ENCODE peak calls at places on chromosomes 11 and 22, in four cellular contexts. F is neural progenitor cell, T is tibial nerve, Q is left lung. P is an unnamed sample.
A peak's percentile ranks its signal among the peaks of the same experiment; 100 is the strongest.

GRCh38 chr22:24165673-24166072 is 15.6 kb upstream of the SUSD2 start:
- DNase-seq in F (no peak), T (no peak), Q (no peak), P (no peak)

GRCh38 chr11:91872216-91872615 is 352.4 kb upstream of the FAT3 start:
- DNase-seq in F (no peak), T (no peak), Q (no peak), P (no peak)

GRCh38 chr11:70727899-70728620 is 329.7 kb downstream of the CTTN start:
- DNase-seq in F (peak; percentile 40), T (no peak), Q (no peak), P (no peak)

GRCh38 chr11:47606731-47607130 is 12.5 kb upstream of the C1QTNF4 start:
- DNase-seq in F (no peak), T (no peak), Q (no peak), P (no peak)

GRCh38 chr11:15472405-15472799 is 357.7 kb downstream of the INSC start:
- DNase-seq in F (no peak), T (no peak), Q (no peak), P (no peak)

GRCh38 chr11:2390091-2390870 is 10.3 kb upstream of the TSSC4 start:
- DNase-seq in F (no peak), T (no peak), Q (peak; percentile 69), P (no peak)

GRCh38 chr11:82775736-82776346 is 42.2 kb upstream of the FAM181B start:
- DNase-seq in F (peak; percentile 59), T (no peak), Q (no peak), P (no peak)

GRCh38 chr11:3906166-3906565 is 50.7 kb downstream of the STIM1 start:
- DNase-seq in F (no peak), T (no peak), Q (no peak), P (no peak)

GRCh38 chr22:25120761-25121212 is 78.9 kb upstream of the CRYBB3 start:
- DNase-seq in F (peak; percentile 37), T (no peak), Q (no peak), P (peak; percentile 30)

GRCh38 chr22:19515654-19516377 is 8.4 kb downstream of the CLDN5 start:
- DNase-seq in F (no peak), T (no peak), Q (no peak), P (no peak)

GRCh38 chr22:23055448-23056179 is 14.7 kb upstream of the GNAZ start:
- DNase-seq in F (no peak), T (no peak), Q (no peak), P (no peak)

GRCh38 chr11:132080121-132080520 is 709.7 kb downstream of the NTM start:
- DNase-seq in F (no peak), T (no peak), Q (no peak), P (no peak)

GRCh38 chr11:69825037-69825834 is 6.0 kb upstream of the FGF3 start:
- DNase-seq in F (no peak), T (no peak), Q (no peak), P (no peak)

GRCh38 chr11:96119211-96119610 is 195.3 kb upstream of the MTMR2 start:
- DNase-seq in F (no peak), T (no peak), Q (no peak), P (no peak)

GRCh38 chr11:71103266-71103665 is 149.1 kb downstream of the SHANK2 start:
- DNase-seq in F (no peak), T (no peak), Q (no peak), P (no peak)

GRCh38 chr11:130511765-130512164 is 63.3 kb downstream of the ADAMTS15 start:
- DNase-seq in F (no peak), T (no peak), Q (no peak), P (no peak)

GRCh38 chr11:75554258-75555022 is 7.6 kb upstream of the SERPINH1 start:
- DNase-seq in F (peak; percentile 91), T (peak; percentile 66), Q (peak; percentile 89), P (peak; percentile 98)

GRCh38 chr11:134283461-134284230 is 7.5 kb downstream of the GLB1L3 start:
- DNase-seq in F (no peak), T (no peak), Q (no peak), P (no peak)

GRCh38 chr11:119198925-119199324 is 7.2 kb upstream of the CBL start:
- DNase-seq in F (no peak), T (no peak), Q (no peak), P (no peak)

GRCh38 chr11:128689946-128690745 is 3.7 kb upstream of the FLI1 start:
- DNase-seq in F (peak; percentile 54), T (no peak), Q (no peak), P (no peak)

GRCh38 chr11:107397357-107397756 is 60.3 kb downstream of the CWF19L2 start:
- DNase-seq in F (peak; percentile 42), T (no peak), Q (no peak), P (no peak)
- H3K4me1 ChIP-seq in F (peaks cover 9% of the 10 kb centered on the region), T (no peaks in the 10 kb centered on the region), Q (no peaks in the 10 kb centered on the region), P (no peaks in the 10 kb centered on the region)

GRCh38 chr11:32153747-32154146 is 62.9 kb downstream of the RCN1 start:
- DNase-seq in F (no peak), T (no peak), Q (no peak), P (no peak)

GRCh38 chr11:32152821-32153220 is 61.9 kb downstream of the RCN1 start:
- DNase-seq in F (no peak), T (no peak), Q (no peak), P (no peak)

GRCh38 chr11:32149748-32150147 is 58.9 kb downstream of the RCN1 start:
- DNase-seq in F (no peak), T (no peak), Q (no peak), P (no peak)

GRCh38 chr11:32151036-32151435 is 60.2 kb downstream of the RCN1 start:
- DNase-seq in F (no peak), T (no peak), Q (no peak), P (no peak)

DNA sequence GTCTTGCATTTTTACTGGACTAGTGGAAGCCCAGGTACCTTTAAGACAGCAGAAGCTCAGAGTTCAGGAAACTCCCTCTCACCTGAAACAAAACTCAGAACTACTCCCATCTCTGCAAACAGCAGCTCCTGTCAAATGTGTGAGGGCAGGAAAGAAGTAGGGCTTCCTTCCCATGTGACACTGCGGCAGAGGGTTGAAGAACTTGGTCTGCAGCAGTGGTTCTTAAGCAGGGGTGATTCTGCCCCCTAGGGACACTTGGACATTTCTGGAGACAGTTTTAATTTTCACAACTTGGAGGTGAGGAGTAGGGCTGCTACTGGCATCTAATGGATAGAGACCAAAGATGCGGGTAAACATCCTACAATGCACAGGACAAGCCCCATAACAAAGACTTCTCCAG is 63.4 kb downstream of the RCN1 start:
- DNase-seq in F (no peak), T (no peak), Q (no peak), P (no peak)
- TF ChIP-seq CTCF in F (peak; percentile 27), T (no peak), Q (no peak), P (no peak)

GRCh38 chr11:117856252-117856651 is 20.2 kb downstream of the FXYD6 start:
- DNase-seq in F (no peak), T (no peak), Q (no peak), P (peak; percentile 13)
- H3K4me1 ChIP-seq in F (peaks cover 7% of the 10 kb centered on the region), T (no peaks in the 10 kb centered on the region), Q (peaks cover 23% of the 10 kb centered on the region), P (peaks cover 6% of the 10 kb centered on the region)

GRCh38 chr11:33258631-33259184 is 1.5 kb downstream of the HIPK3 start:
- DNase-seq in F (no peak), T (no peak), Q (no peak), P (no peak)

GRCh38 chr11:33256808-33257159 is 397 bp upstream of the HIPK3 start:
- DNase-seq in F (no peak), T (no peak), Q (no peak), P (no peak)

GRCh38 chr11:33257897-33258630 is 883 bp downstream of the HIPK3 start:
- DNase-seq in F (peak; percentile 88), T (peak; percentile 79), Q (peak; percentile 91), P (peak; percentile 95)

GRCh38 chr11:33256031-33256807 is 962 bp upstream of the HIPK3 start:
- DNase-seq in F (peak; percentile 9), T (no peak), Q (no peak), P (no peak)

GRCh38 chr11:33257160-33257896 is at the start of gene HIPK3:
- DNase-seq in F (peak; percentile 94), T (peak; percentile 66), Q (peak; percentile 89), P (peak; percentile 78)
- TF ChIP-seq CTCF in F (peak; percentile 33), T (peak; percentile 2), Q (no peak), P (peak; percentile 65)

DNA sequence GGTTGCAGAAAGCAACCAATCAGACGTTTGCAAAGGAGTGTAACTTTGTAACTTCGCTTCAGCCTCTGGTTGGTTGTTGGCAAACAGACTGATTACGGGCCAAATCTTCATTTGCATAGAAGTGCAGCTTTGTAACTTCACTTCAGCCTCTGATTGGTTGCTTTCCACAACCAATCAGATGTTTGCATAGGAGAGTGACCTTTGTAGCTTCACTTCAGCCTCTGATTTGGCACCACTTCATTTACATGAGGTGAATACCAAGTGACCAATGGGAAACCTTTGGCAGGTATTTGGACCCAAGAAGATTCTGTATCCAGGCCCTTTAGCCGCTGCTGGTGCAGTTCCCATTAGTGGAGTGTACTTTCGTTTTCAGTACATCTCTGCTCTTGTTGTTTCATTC is 16.0 kb downstream of the USP47 start:
- DNase-seq in F (no peak), T (no peak), Q (no peak), P (no peak)
- H3K4me1 ChIP-seq in F (no peaks in the 10 kb centered on the region), T (peaks cover 81% of the 10 kb centered on the region), Q (peaks cover 53% of the 10 kb centered on the region), P (no peaks in the 10 kb centered on the region)

GRCh38 chr22:46147471-46148267 is 2.7 kb upstream of the PPARA start:
- DNase-seq in F (no peak), T (no peak), Q (no peak), P (no peak)

GRCh38 chr22:46145896-46146295 is 4.4 kb upstream of the PPARA start:
- DNase-seq in F (no peak), T (no peak), Q (peak; percentile 22), P (no peak)

GRCh38 chr22:46148336-46148735 is 2.0 kb upstream of the PPARA start:
- DNase-seq in F (no peak), T (no peak), Q (no peak), P (no peak)

GRCh38 chr22:46146329-46146728 is 4.0 kb upstream of the PPARA start:
- DNase-seq in F (no peak), T (no peak), Q (peak; percentile 15), P (no peak)

GRCh38 chr22:46147061-46147460 is 3.3 kb upstream of the PPARA start:
- DNase-seq in F (no peak), T (no peak), Q (peak; percentile 17), P (no peak)
- TF ChIP-seq CTCF in F (no peak), T (no peak), Q (no peak), P (no peak)

GRCh38 chr11:68202165-68202564 is 10.9 kb downstream of the KMT5B start:
- DNase-seq in F (no peak), T (no peak), Q (no peak), P (no peak)
- H3K4me1 ChIP-seq in F (peaks cover 5% of the 10 kb centered on the region), T (peaks cover 75% of the 10 kb centered on the region), Q (peaks cover 66% of the 10 kb centered on the region), P (peaks cover 6% of the 10 kb centered on the region)